ENCODE peak calls at places on chromosomes 5 and 9, in ten cellular contexts. X is neuronal stem cell, V is psoas muscle, F is HTR-8/SVneo, O is T-helper 17 cell, Z is RWPE2, D is NCI-H1436, I is HEK293T, P is progenitor cell of endocrine pancreas, J is T-helper 2 cell. Q is an unnamed sample.

GRCh38 chr9:131744171-131744714 is 4.4 kb upstream of the RAPGEF1 start:
- DNase-seq in X (no peak), V (no peak), F (no peak), O (no peak), Z (no peak), D (no peak), I (no peak), P (no peak), J (no peak), Q (peak)

GRCh38 chr5:14147210-14147609 is 4.1 kb downstream of the TRIO start:
- DNase-seq in X (no peak), V (no peak), F (no peak), O (no peak), Z (no peak), D (peak), I (no peak), P (no peak), J (no peak), Q (no peak)

GRCh38 chr9:21317956-21318923 is 13.1 kb upstream of the IFNA5 start:
- DNase-seq in X (peak), V (no peak), F (no peak), O (no peak), Z (no peak), D (peak), I (peak), P (no peak), J (no peak), Q (no peak)

GRCh38 chr5:123094227-123094918 is 5.3 kb downstream of the PRDM6 start:
- DNase-seq in X (no peak), V (no peak), F (no peak), O (no peak), Z (no peak), D (no peak), I (no peak), P (no peak), J (no peak), Q (no peak)

GRCh38 chr9:99253772-99254431 is 31.8 kb downstream of the SEC61B start:
- DNase-seq in X (no peak), V (peak), F (no peak), O (peak), Z (no peak), D (no peak), I (no peak), P (no peak), J (peak), Q (no peak)

GRCh38 chr5:175642998-175643397 is 14.9 kb upstream of the HRH2 start:
- DNase-seq in X (no peak), V (no peak), F (no peak), O (no peak), Z (no peak), D (no peak), I (no peak), P (no peak), J (no peak), Q (no peak)

GRCh38 chr5:98301567-98301966 is 471.9 kb upstream of the RGMB start:
- DNase-seq in X (no peak), V (no peak), F (no peak), O (no peak), Z (no peak), D (no peak), I (no peak), P (no peak), J (no peak), Q (no peak)

GRCh38 chr5:37900692-37901091 is 60.9 kb upstream of the GDNF start:
- DNase-seq in X (no peak), V (peak), F (peak), O (no peak), Z (no peak), D (no peak), I (peak), P (no peak), J (no peak), Q (no peak)

GRCh38 chr9:3342159-3342777 is 183.5 kb downstream of the RFX3 start:
- DNase-seq in X (no peak), V (no peak), F (no peak), O (no peak), Z (no peak), D (no peak), I (no peak), P (no peak), J (no peak), Q (no peak)

Q was measured in SIG-M5.